ENCODE peak calls at places on chromosomes 7 and 10, in four cellular contexts. P is left ventricle myocardium inferior, T is fibroblast of mammary gland, Y is neural progenitor cell. U is an unnamed sample.

GRCh38 chr10:76251773-76252617 is 820.6 kb downstream of the LRMDA start:
- DNase-seq in P (no peak), T (peak), Y (no peak), U (no peak)

GRCh38 chr10:5896208-5896607 is 6.2 kb downstream of the FBH1 start:
- DNase-seq in P (no peak), T (no peak), Y (peak), U (no peak)

GRCh38 chr7:23600251-23600650 is 3.1 kb downstream of the CCDC126 start:
- DNase-seq in P (no peak), T (no peak), Y (no peak), U (no peak)

GRCh38 chr7:157846281-157846680 is 509.5 kb downstream of the DNAJB6 start:
- DNase-seq in P (no peak), T (no peak), Y (no peak), U (no peak)

GRCh38 chr10:95741807-95742528 is 14.0 kb upstream of the ENTPD1 start:
- DNase-seq in P (no peak), T (peak), Y (no peak), U (no peak)

GRCh38 chr7:129093867-129094456 is 39.1 kb upstream of the TNPO3 start:
- DNase-seq in P (no peak), T (no peak), Y (no peak), U (no peak)

GRCh38 chr10:18594574-18595156 is 56.7 kb downstream of the NSUN6 start:
- DNase-seq in P (no peak), T (peak), Y (peak), U (peak)

GRCh38 chr7:24980695-24981543 is 941 bp upstream of the OSBPL3 start:
- DNase-seq in P (no peak), T (peak), Y (peak), U (peak)

GRCh38 chr7:31933481-31933880 is 136.7 kb downstream of the PDE1C start:
- DNase-seq in P (no peak), T (no peak), Y (no peak), U (peak)

GRCh38 chr10:6123467-6124042 is 34.7 kb downstream of the RBM17 start:
- DNase-seq in P (no peak), T (no peak), Y (no peak), U (no peak)

GRCh38 chr10:112779025-112779765 is 170.9 kb upstream of the TCF7L2 start:
- DNase-seq in P (no peak), T (no peak), Y (no peak), U (no peak)

GRCh38 chr7:5636914-5637313 is 144.5 kb downstream of the RNF216 start:
- DNase-seq in P (peak), T (peak), Y (peak), U (peak)

GRCh38 chr10:101140950-101141621 is 10.0 kb downstream of the TLX1 start:
- DNase-seq in P (no peak), T (no peak), Y (no peak), U (no peak)

GRCh38 chr10:101140084-101140949 is 9.2 kb downstream of the TLX1 start:
- DNase-seq in P (no peak), T (no peak), Y (no peak), U (no peak)

GRCh38 chr10:101138788-101139420 is 7.8 kb downstream of the TLX1 start:
- DNase-seq in P (no peak), T (no peak), Y (no peak), U (no peak)

GRCh38 chr10:101137271-101137670 is 6.2 kb downstream of the TLX1 start:
- DNase-seq in P (no peak), T (no peak), Y (no peak), U (no peak)

DNA sequence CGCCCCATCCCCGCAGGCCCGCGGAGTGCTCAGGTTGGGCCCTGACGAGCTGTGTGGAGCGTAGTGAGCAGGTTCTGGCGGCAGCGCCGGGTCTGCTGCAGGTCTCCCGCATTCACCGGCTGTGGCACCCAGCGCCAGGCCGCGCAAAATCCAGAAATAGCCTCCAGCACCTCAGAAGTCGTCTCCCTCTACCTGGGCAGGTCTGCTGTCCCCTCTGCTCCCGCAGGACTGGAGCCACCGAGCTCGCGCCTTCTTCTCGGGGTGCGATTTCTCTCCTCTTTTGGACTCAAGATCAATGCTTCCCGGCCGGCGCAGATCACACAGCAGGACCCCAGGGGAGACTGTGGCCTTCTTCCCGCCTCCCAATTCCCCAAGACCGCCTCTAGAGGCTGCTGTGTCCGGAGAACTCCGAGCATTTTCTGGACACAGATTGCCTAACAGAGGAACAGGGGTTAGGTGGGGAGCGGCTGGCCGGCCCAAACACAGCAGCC is 8.4 kb downstream of the TLX1 start:
- DNase-seq in P (no peak), T (peak), Y (peak), U (no peak)
- TF ChIP-seq CTCF in P (peak), T (peak), Y (peak), U (peak)

GRCh38 chr10:117322258-117322657 is 53.0 kb downstream of the PDZD8 start:
- DNase-seq in P (no peak), T (peak), Y (no peak), U (no peak)

GRCh38 chr10:117324367-117324766 is 50.9 kb downstream of the PDZD8 start:
- DNase-seq in P (no peak), T (no peak), Y (no peak), U (no peak)

GRCh38 chr10:117313641-117314040 is 61.6 kb downstream of the PDZD8 start:
- DNase-seq in P (no peak), T (no peak), Y (no peak), U (no peak)

GRCh38 chr10:117320050-117320665 is 55.1 kb downstream of the PDZD8 start:
- DNase-seq in P (no peak), T (peak), Y (peak), U (peak)

GRCh38 chr10:117318909-117319308 is 56.3 kb downstream of the PDZD8 start:
- DNase-seq in P (no peak), T (peak), Y (no peak), U (no peak)
- TF ChIP-seq CTCF in P (peak), T (peak), Y (peak), U (peak)

GRCh38 chr10:37495415-37495814 is 362.0 kb downstream of the ZNF248 start:
- DNase-seq in P (no peak), T (peak), Y (peak), U (no peak)
- TF ChIP-seq CTCF in P (peak), T (peak), Y (peak), U (peak)

GRCh38 chr10:126847666-126848065 is 57.6 kb upstream of the DOCK1 start:
- DNase-seq in P (no peak), T (no peak), Y (no peak), U (no peak)

GRCh38 chr10:126844406-126844805 is 60.8 kb upstream of the DOCK1 start:
- DNase-seq in P (no peak), T (peak), Y (no peak), U (no peak)

GRCh38 chr10:126846469-126846868 is 58.8 kb upstream of the DOCK1 start:
- DNase-seq in P (no peak), T (no peak), Y (no peak), U (no peak)

GRCh38 chr10:126849646-126850045 is 55.6 kb upstream of the DOCK1 start:
- DNase-seq in P (no peak), T (no peak), Y (no peak), U (no peak)

DNA sequence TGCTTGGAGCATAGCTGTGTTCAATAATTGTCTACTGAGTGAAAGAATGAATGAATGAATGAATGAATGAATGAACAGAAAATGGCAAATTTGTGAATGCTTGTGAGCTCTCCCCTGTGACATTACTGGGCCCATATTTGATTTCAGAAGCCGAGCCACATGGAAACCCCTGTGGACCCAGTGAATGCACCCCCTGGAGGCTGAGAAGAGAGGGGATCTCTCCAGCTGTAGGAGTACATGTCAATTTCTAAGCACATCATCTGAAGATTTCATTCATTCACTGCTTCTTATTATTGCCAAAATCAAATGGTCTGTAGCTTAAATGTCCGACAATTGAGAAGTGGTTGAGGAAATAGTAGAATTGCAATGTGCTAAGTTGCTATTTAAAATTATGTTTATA is 58.3 kb upstream of the DOCK1 start:
- DNase-seq in P (no peak), T (no peak), Y (no peak), U (no peak)
- TF ChIP-seq CTCF in P (no peak), T (no peak), Y (peak), U (no peak)

GRCh38 chr7:117372073-117372472 is 49.2 kb upstream of the WNT2 start:
- DNase-seq in P (no peak), T (no peak), Y (no peak), U (no peak)

GRCh38 chr7:117381357-117381756 is 45.9 kb downstream of the ASZ1 start:
- DNase-seq in P (no peak), T (no peak), Y (no peak), U (peak)

GRCh38 chr7:117375380-117375779 is 51.9 kb downstream of the ASZ1 start:
- DNase-seq in P (no peak), T (peak), Y (no peak), U (peak)
- TF ChIP-seq CTCF in P (no peak), T (peak), Y (peak), U (peak)

U was measured in MCF 10A.